ENCODE peak calls at places on chromosomes 3 and 15, in five cellular contexts. One of them, this sample, is unnamed.

GRCh38 chr15:35738370-35738769 is 192.4 kb upstream of the DPH6 start:
- DNase-seq in right cardiac atrium: no peak
- DNase-seq in HepG2: no peak
- DNase-seq in heart right ventricle: no peak
- DNase-seq in cardiac muscle cell: peak
- DNase-seq in this sample: no peak

GRCh38 chr3:183490211-183490601 is 61.8 kb upstream of the MCF2L2 start:
- DNase-seq in right cardiac atrium: no peak
- DNase-seq in HepG2: no peak
- DNase-seq in heart right ventricle: no peak
- DNase-seq in cardiac muscle cell: no peak
- DNase-seq in this sample: no peak

GRCh38 chr15:45715528-45715927 is 80.7 kb downstream of the SQOR start:
- DNase-seq in right cardiac atrium: no peak
- DNase-seq in HepG2: no peak
- DNase-seq in heart right ventricle: no peak
- DNase-seq in cardiac muscle cell: peak
- DNase-seq in this sample: no peak

GRCh38 chr3:65596511-65597224 is 442.1 kb downstream of the MAGI1 start:
- DNase-seq in right cardiac atrium: no peak
- DNase-seq in HepG2: no peak
- DNase-seq in heart right ventricle: no peak
- DNase-seq in cardiac muscle cell: no peak
- DNase-seq in this sample: peak

GRCh38 chr3:112799946-112800345 is 46.7 kb downstream of the CD200R1L start:
- DNase-seq in right cardiac atrium: no peak
- DNase-seq in HepG2: no peak
- DNase-seq in heart right ventricle: no peak
- DNase-seq in cardiac muscle cell: no peak
- DNase-seq in this sample: no peak

GRCh38 chr15:35305031-35305555 is 220.0 kb upstream of the NANOGP8 start:
- DNase-seq in right cardiac atrium: no peak
- DNase-seq in HepG2: no peak
- DNase-seq in heart right ventricle: no peak
- DNase-seq in cardiac muscle cell: no peak
- DNase-seq in this sample: no peak

GRCh38 chr3:156812521-156813335 is 13.4 kb upstream of the LEKR1 start:
- DNase-seq in right cardiac atrium: no peak
- DNase-seq in HepG2: peak
- DNase-seq in heart right ventricle: no peak
- DNase-seq in cardiac muscle cell: peak
- DNase-seq in this sample: no peak

GRCh38 chr15:66770518-66771350 is 68.7 kb downstream of the SMAD6 start:
- DNase-seq in right cardiac atrium: no peak
- DNase-seq in HepG2: peak
- DNase-seq in heart right ventricle: no peak
- DNase-seq in cardiac muscle cell: no peak
- DNase-seq in this sample: no peak

GRCh38 chr15:101138913-101139880 is 112.7 kb downstream of the CHSY1 start:
- DNase-seq in right cardiac atrium: no peak
- DNase-seq in HepG2: no peak
- DNase-seq in heart right ventricle: no peak
- DNase-seq in cardiac muscle cell: peak
- DNase-seq in this sample: no peak

GRCh38 chr3:72907851-72908620 is 20.2 kb downstream of the GXYLT2 start:
- DNase-seq in right cardiac atrium: peak
- DNase-seq in HepG2: peak
- DNase-seq in heart right ventricle: peak
- DNase-seq in cardiac muscle cell: peak
- DNase-seq in this sample: no peak

GRCh38 chr15:78768531-78769408 is 42.5 kb downstream of the ADAMTS7 start:
- DNase-seq in right cardiac atrium: peak
- DNase-seq in HepG2: no peak
- DNase-seq in heart right ventricle: no peak
- DNase-seq in cardiac muscle cell: no peak
- DNase-seq in this sample: no peak

GRCh38 chr3:4995500-4996053 is 16.3 kb downstream of the BHLHE40 start:
- DNase-seq in right cardiac atrium: no peak
- DNase-seq in HepG2: no peak
- DNase-seq in heart right ventricle: no peak
- DNase-seq in cardiac muscle cell: peak
- DNase-seq in this sample: no peak
- H3K27ac ChIP-seq in right cardiac atrium: peak
- H3K27ac ChIP-seq in HepG2: no peak
- H3K27ac ChIP-seq in heart right ventricle: no peak
- H3K27ac ChIP-seq in cardiac muscle cell: no peak
- H3K27ac ChIP-seq in this sample: peak

DNA sequence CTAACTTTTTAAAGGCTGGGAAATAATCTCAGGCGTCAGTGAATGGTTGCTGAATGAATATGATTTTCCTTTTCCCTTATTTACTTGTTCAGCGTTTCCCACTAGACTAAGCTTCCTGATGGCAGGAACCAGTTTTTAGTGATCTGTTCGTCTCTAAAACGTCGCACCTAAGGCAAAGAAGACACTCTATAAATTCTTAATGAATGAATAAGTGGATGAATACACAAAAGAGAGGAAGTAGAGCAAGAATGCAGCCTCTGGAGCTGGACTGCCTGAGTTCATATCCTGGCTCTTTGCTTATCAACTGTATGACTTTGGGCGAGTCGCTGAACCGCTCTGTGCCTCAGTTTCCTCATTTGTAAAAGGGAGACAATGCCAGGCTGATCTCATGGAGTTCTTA is 38.7 kb downstream of the WNT7A start:
- DNase-seq in right cardiac atrium: no peak
- DNase-seq in HepG2: no peak
- DNase-seq in heart right ventricle: no peak
- DNase-seq in cardiac muscle cell: no peak
- DNase-seq in this sample: no peak
- H3K27ac ChIP-seq in right cardiac atrium: no peak
- H3K27ac ChIP-seq in HepG2: no peak
- H3K27ac ChIP-seq in heart right ventricle: no peak
- H3K27ac ChIP-seq in cardiac muscle cell: no peak
- H3K27ac ChIP-seq in this sample: no peak

GRCh38 chr3:136535906-136536305 is 216.3 kb downstream of the STAG1 start:
- DNase-seq in right cardiac atrium: no peak
- DNase-seq in HepG2: no peak
- DNase-seq in heart right ventricle: no peak
- DNase-seq in cardiac muscle cell: no peak
- DNase-seq in this sample: no peak
- H3K27ac ChIP-seq in right cardiac atrium: no peak
- H3K27ac ChIP-seq in HepG2: no peak
- H3K27ac ChIP-seq in heart right ventricle: no peak
- H3K27ac ChIP-seq in cardiac muscle cell: no peak
- H3K27ac ChIP-seq in this sample: no peak

DNA sequence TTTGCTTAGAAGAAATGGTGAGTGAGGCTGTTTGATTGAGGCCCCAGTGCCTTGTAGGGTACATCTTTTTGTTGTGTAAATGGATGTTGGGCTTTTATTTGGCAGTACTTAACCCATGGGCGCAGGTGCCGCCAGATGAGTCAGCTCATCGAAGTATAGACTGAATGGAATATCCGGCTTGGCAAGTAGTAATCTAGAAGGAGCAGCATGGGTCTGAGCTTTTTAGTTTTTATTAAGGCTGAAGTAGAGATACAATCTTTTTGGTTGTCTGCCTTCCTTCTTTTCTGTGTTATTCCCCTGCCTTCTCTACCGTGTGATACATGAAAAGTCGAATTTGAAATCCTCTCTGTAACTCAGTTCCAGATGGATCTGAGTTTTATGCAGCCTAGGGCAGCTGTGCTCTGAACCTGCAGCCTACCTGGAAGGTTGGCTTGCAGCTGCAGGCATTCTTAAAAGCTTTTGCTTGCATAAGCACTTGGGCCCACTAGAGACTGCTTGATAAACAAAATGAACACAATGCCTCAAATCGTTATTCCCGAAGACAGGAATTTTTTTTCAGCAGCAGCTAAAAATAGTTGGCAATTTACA is 177.6 kb upstream of the CGNL1 start:
- DNase-seq in right cardiac atrium: no peak
- DNase-seq in HepG2: no peak
- DNase-seq in heart right ventricle: no peak
- DNase-seq in cardiac muscle cell: no peak
- DNase-seq in this sample: no peak
- H3K27ac ChIP-seq in right cardiac atrium: no peak
- H3K27ac ChIP-seq in HepG2: no peak
- H3K27ac ChIP-seq in heart right ventricle: no peak
- H3K27ac ChIP-seq in cardiac muscle cell: peak
- H3K27ac ChIP-seq in this sample: peak

GRCh38 chr15:74317820-74318375 is 49.5 kb downstream of the CYP11A1 start:
- DNase-seq in right cardiac atrium: peak
- DNase-seq in HepG2: no peak
- DNase-seq in heart right ventricle: peak
- DNase-seq in cardiac muscle cell: peak
- DNase-seq in this sample: no peak
- H3K27ac ChIP-seq in right cardiac atrium: peak
- H3K27ac ChIP-seq in HepG2: no peak
- H3K27ac ChIP-seq in heart right ventricle: peak
- H3K27ac ChIP-seq in cardiac muscle cell: no peak
- H3K27ac ChIP-seq in this sample: no peak

GRCh38 chr15:99438222-99438592 is 127.6 kb upstream of the MEF2A start:
- DNase-seq in right cardiac atrium: peak
- DNase-seq in HepG2: no peak
- DNase-seq in heart right ventricle: no peak
- DNase-seq in cardiac muscle cell: no peak
- DNase-seq in this sample: no peak
- H3K27ac ChIP-seq in right cardiac atrium: peak
- H3K27ac ChIP-seq in HepG2: no peak
- H3K27ac ChIP-seq in heart right ventricle: peak
- H3K27ac ChIP-seq in cardiac muscle cell: no peak
- H3K27ac ChIP-seq in this sample: peak

This sample was measured in caudate nucleus.